ENCODE peak calls at places on chromosomes 6 and 20, in five cellular contexts. C, A, P, E and U are unnamed samples.

GRCh38 chr6:3384346-3385143 is 72.3 kb downstream of the SLC22A23 start:
- DNase-seq in E (no peak), P (no peak), A (no peak), C (no peak), U (no peak)

GRCh38 chr20:64161595-64162238 is 2.5 kb upstream of the MYT1 start:
- DNase-seq in C (peak; percentile 67), P (peak; percentile 49), E (peak; percentile 12), A (no peak), U (no peak)

GRCh38 chr20:10553326-10553984 is 118.3 kb downstream of the SLX4IP start:
- DNase-seq in E (peak; percentile 86), P (peak; percentile 68), C (peak; percentile 58), A (no peak), U (no peak)

GRCh38 chr6:25222006-25222715 is 57.0 kb upstream of the CARMIL1 start:
- DNase-seq in P (no peak), C (no peak), A (no peak), E (no peak), U (no peak)

GRCh38 chr6:157539421-157539822 is 158.4 kb downstream of the ZDHHC14 start:
- DNase-seq in A (no peak), E (no peak), C (no peak), P (no peak), U (no peak)

GRCh38 chr6:37433657-37434271 is 743 bp downstream of the CMTR1 start:
- DNase-seq in C (no peak), P (no peak), E (peak; percentile 5), A (no peak), U (no peak)

GRCh38 chr6:99426454-99426762 is 1.3 kb upstream of the PNISR start:
- DNase-seq in C (no peak), A (no peak), P (no peak), E (no peak), U (no peak)

GRCh38 chr20:60117040-60117439 is 158.8 kb downstream of the CDH26 start:
- DNase-seq in P (no peak), C (no peak), A (no peak), E (no peak), U (no peak)

GRCh38 chr20:56924976-56925695 is 296.0 kb downstream of the TFAP2C start:
- DNase-seq in E (no peak), A (no peak), C (no peak), P (no peak), U (no peak)

GRCh38 chr6:57108691-57109090 is 18.7 kb downstream of the ZNF451 start:
- DNase-seq in P (no peak), E (no peak), C (no peak), A (no peak), U (no peak)

GRCh38 chr20:9506964-9507369 is 7.4 kb upstream of the LAMP5 start:
- DNase-seq in P (no peak), C (no peak), A (no peak), E (no peak), U (peak; percentile 85)

GRCh38 chr6:167651251-167652041 is 175.3 kb upstream of the AFDN start:
- DNase-seq in E (no peak), P (no peak), C (no peak), A (peak; percentile 67), U (no peak)

GRCh38 chr6:140445474-140446004 is 1071.1 kb upstream of the CITED2 start:
- DNase-seq in P (no peak), E (peak; percentile 27), C (no peak), A (no peak), U (no peak)

GRCh38 chr20:60984666-60985065 is 267.4 kb upstream of the CDH4 start:
- DNase-seq in C (no peak), P (no peak), A (no peak), E (no peak), U (no peak)

GRCh38 chr6:150177260-150178246 is 34.7 kb downstream of the PPP1R14C start:
- DNase-seq in E (peak; percentile 22), P (no peak), A (no peak), C (no peak), U (no peak)

GRCh38 chr6:140371360-140371870 is 997.0 kb upstream of the CITED2 start:
- DNase-seq in P (no peak), E (no peak), A (no peak), C (no peak), U (no peak)

GRCh38 chr6:42572523-42572922 is 8.7 kb downstream of the UBR2 start:
- DNase-seq in E (no peak), A (no peak), C (no peak), P (no peak), U (no peak)

GRCh38 chr20:19603390-19603753 is 154.7 kb upstream of the RIN2 start:
- DNase-seq in P (no peak), C (no peak), E (no peak), A (no peak), U (no peak)

GRCh38 chr6:157994126-157994795 is 12.6 kb downstream of the SYNJ2 start:
- DNase-seq in E (no peak), C (no peak), P (no peak), A (peak; percentile 25), U (no peak)

GRCh38 chr6:111576302-111576701 is 29.4 kb downstream of the TRAF3IP2 start:
- DNase-seq in A (no peak), P (no peak), C (no peak), E (peak; percentile 60), U (no peak)

GRCh38 chr6:35669441-35669776 is 19.3 kb downstream of the FKBP5 start:
- DNase-seq in A (no peak), P (no peak), E (peak; percentile 66), C (no peak), U (no peak)

GRCh38 chr6:10316327-10316726 is 98.5 kb downstream of the TFAP2A start:
- DNase-seq in A (no peak), C (peak; percentile 69), P (no peak), E (peak; percentile 48), U (peak; percentile 88)

DNA sequence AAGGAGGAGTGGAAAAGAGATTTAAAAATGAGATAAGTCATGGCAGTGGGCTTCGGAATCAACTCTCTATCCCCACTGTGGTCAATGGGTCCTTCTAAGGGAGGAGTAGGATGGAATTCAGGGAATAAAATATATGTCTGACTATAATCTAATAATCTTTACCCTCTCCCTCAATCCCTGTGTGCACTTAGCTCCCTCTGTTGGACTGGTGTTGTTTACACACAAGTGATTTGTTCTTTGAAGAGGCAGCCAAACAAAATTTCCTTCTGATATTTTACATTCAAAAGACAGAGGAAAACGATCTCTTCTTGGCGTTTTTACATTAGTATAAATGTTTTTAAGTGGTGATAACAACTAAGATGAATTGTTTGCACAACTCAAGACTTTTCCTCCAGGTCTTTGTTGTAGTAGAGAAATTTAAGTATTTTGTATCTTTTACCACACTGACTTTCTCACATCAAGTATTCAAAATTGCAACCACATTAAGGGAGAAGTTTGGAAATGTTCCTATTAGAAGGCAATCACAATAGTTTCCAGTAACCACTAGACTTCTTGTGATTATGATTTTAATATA is 317.7 kb downstream of the CENPW start:
- DNase-seq in E (peak; percentile 38), A (no peak), P (no peak), C (no peak), U (no peak)
- TF ChIP-seq CTCF in E (peak; percentile 72), A (no peak), P (peak; percentile 32), C (no peak), U (peak; percentile 52)

DNA sequence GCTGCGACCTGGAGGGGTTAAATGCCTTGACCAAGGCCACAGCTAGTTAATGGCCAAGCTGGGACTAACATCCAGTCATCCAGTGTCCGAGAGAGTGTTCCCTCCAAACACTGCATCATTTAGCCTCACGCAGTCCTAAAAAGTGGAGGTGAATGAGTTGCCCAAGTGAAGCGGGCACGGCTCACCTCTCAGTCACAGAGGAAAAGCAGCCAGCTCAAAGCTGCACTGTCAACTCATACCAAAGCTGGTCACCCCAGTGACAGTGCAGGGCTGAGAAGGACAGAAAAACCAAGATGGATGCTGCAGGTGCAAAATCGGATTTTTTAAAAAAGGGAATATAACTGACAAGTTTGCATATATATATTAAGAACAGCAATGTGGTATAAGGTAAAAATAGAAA is 168.5 kb downstream of the SYNDIG1 start:
- DNase-seq in P (no peak), E (no peak), C (no peak), A (no peak), U (peak; percentile 62)
- TF ChIP-seq CTCF in P (no peak), E (no peak), C (no peak), A (no peak), U (no peak)

DNA sequence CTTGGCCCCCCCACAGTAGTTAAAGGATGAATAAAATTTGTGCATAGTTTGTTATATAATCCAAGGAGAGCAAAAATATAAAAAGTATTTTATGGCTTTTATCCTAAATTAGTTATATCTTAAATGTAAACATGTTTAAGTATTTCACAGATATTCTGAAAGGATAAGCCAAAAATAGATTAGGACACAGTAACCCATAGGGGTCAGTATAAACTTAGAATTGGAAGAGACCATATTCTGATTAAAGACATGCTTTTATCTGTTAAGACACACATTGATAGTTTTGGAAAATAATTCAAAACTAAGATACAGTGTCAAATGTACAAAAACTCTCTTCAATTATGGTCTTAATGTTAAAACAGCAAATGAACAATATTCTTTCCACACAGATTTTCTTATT is 4.5 kb upstream of the SERINC1 start:
- DNase-seq in C (no peak), A (no peak), E (no peak), P (no peak), U (no peak)
- TF ChIP-seq CTCF in C (peak; percentile 60), A (no peak), E (peak; percentile 26), P (peak; percentile 45), U (peak; percentile 71)

GRCh38 chr20:2212457-2213005 is 83.3 kb upstream of the TGM3 start:
- DNase-seq in A (no peak), E (no peak), C (no peak), P (no peak), U (no peak)

GRCh38 chr20:2206957-2207769 is 88.6 kb upstream of the TGM3 start:
- DNase-seq in E (peak; percentile 25), C (peak; percentile 87), A (peak; percentile 96), P (peak; percentile 86), U (peak; percentile 87)

GRCh38 chr20:2208897-2209296 is 86.9 kb upstream of the TGM3 start:
- DNase-seq in E (no peak), C (no peak), A (no peak), P (no peak), U (no peak)

GRCh38 chr20:2207770-2208097 is 88.1 kb upstream of the TGM3 start:
- DNase-seq in C (no peak), E (no peak), P (no peak), A (no peak), U (no peak)

GRCh38 chr20:2210646-2211556 is 84.9 kb upstream of the TGM3 start:
- DNase-seq in P (peak; percentile 53), E (peak; percentile 53), C (no peak), A (no peak), U (no peak)
- TF ChIP-seq CTCF in P (no peak), E (no peak), C (no peak), A (peak; percentile 17), U (no peak)

GRCh38 chr6:32967151-32968091 is 973 bp upstream of the BRD2 start:
- DNase-seq in P (no peak), C (no peak), A (no peak), E (no peak), U (no peak)

GRCh38 chr6:32970413-32971244 is 2.2 kb downstream of the BRD2 start:
- DNase-seq in P (peak; percentile 90), A (peak; percentile 97), E (peak; percentile 87), C (peak; percentile 76), U (peak; percentile 94)

GRCh38 chr6:32968093-32968769 is at the start of gene BRD2:
- DNase-seq in E (peak; percentile 92), P (peak; percentile 96), C (peak; percentile 95), A (peak; percentile 99), U (peak; percentile 98)

GRCh38 chr6:32969685-32970412 is 1.5 kb downstream of the BRD2 start:
- DNase-seq in P (peak; percentile 76), E (peak; percentile 92), C (peak; percentile 75), A (peak; percentile 92), U (peak; percentile 88)

GRCh38 chr6:32968770-32969684 is 633 bp downstream of the BRD2 start:
- DNase-seq in A (peak; percentile 90), E (peak; percentile 72), C (peak; percentile 75), P (peak; percentile 83), U (peak; percentile 87)
- TF ChIP-seq CTCF in A (no peak), E (peak; percentile 55), C (no peak), P (no peak), U (no peak)